ENCODE peak calls at places on chromosomes 1 and 21, in six cellular contexts. J is Caki2, K is NCI-H524 treated with DMSO at 0.1 percent for 48 hours, T is neural progenitor cell, M is GM13976, H is right cardiac atrium. W is an unnamed sample.

GRCh38 chr1:178341218-178341956 is 155.4 kb downstream of the CLEC20A start:
- DNase-seq in T (peak), H (no peak), M (no peak), K (no peak), J (no peak), W (peak)

GRCh38 chr1:110440877-110441276 is 10.1 kb upstream of the PROK1 start:
- DNase-seq in H (no peak), T (no peak), K (no peak), J (no peak), M (no peak), W (no peak)

GRCh38 chr1:225567789-225568188 is 85.1 kb downstream of the ENAH start:
- DNase-seq in T (peak), M (no peak), K (peak), J (no peak), H (no peak), W (no peak)

GRCh38 chr1:219326843-219327242 is 153.2 kb downstream of the LYPLAL1 start:
- DNase-seq in H (no peak), J (no peak), M (no peak), K (no peak), T (no peak), W (no peak)

GRCh38 chr1:46117810-46118494 is 14.5 kb downstream of the PIK3R3 start:
- DNase-seq in J (no peak), K (no peak), H (no peak), M (no peak), T (no peak), W (no peak)

GRCh38 chr1:202961220-202961880 is 3.2 kb upstream of the ADIPOR1 start:
- DNase-seq in M (no peak), H (no peak), T (no peak), K (no peak), J (no peak), W (no peak)

GRCh38 chr1:65952692-65953091 is 160.0 kb downstream of the PDE4B start:
- DNase-seq in J (no peak), M (no peak), K (no peak), T (no peak), H (no peak), W (no peak)

GRCh38 chr1:41648844-41649243 is 164.4 kb upstream of the EDN2 start:
- DNase-seq in M (no peak), T (no peak), H (peak), K (no peak), J (no peak), W (no peak)

GRCh38 chr21:15562748-15563147 is 167.0 kb upstream of the USP25 start:
- DNase-seq in M (no peak), H (no peak), J (no peak), K (no peak), T (no peak), W (no peak)

GRCh38 chr1:156268336-156268735 is 14.3 kb downstream of the SMG5 start:
- DNase-seq in J (no peak), T (no peak), M (no peak), H (no peak), K (no peak), W (no peak)

GRCh38 chr1:96565546-96565945 is 156.0 kb upstream of the PTBP2 start:
- DNase-seq in J (no peak), M (no peak), H (no peak), K (no peak), T (no peak), W (no peak)

GRCh38 chr1:97461782-97462181 is 459.1 kb downstream of the DPYD start:
- DNase-seq in M (peak), K (no peak), H (no peak), J (no peak), T (no peak), W (no peak)

GRCh38 chr1:185311589-185312225 is 5.3 kb downstream of the IVNS1ABP start:
- DNase-seq in K (no peak), M (no peak), T (no peak), H (no peak), J (no peak), W (no peak)

GRCh38 chr21:27268290-27268689 is 301.4 kb upstream of the ADAMTS5 start:
- DNase-seq in T (no peak), M (no peak), J (peak), K (no peak), H (no peak), W (no peak)

GRCh38 chr21:42818328-42818749 is 61.0 kb downstream of the WDR4 start:
- DNase-seq in M (peak), H (peak), K (no peak), T (peak), J (peak), W (peak)

GRCh38 chr1:168585191-168585590 is 8.8 kb downstream of the XCL1 start:
- DNase-seq in K (no peak), T (no peak), J (peak), M (no peak), H (no peak), W (peak)

GRCh38 chr1:162021124-162021523 is 2.5 kb downstream of the OLFML2B start:
- DNase-seq in H (no peak), J (no peak), M (no peak), T (no peak), K (no peak), W (no peak)

GRCh38 chr1:165073402-165074007 is 283.0 kb downstream of the LMX1A start:
- DNase-seq in H (no peak), M (peak), K (no peak), T (peak), J (peak), W (no peak)

GRCh38 chr1:108643492-108644333 is 17.2 kb downstream of the HENMT1 start:
- DNase-seq in K (peak), T (peak), H (no peak), J (peak), M (peak), W (no peak)

GRCh38 chr1:33466159-33466558 is 6.3 kb upstream of the ZSCAN20 start:
- DNase-seq in K (no peak), M (no peak), T (no peak), J (no peak), H (peak), W (peak)

W was measured in heart right ventricle.